ENCODE peak calls at places on chromosome 20, in seven cellular contexts. One of them, this sample, is unnamed. For H3K9me3, the result is how much of the 10 kb centered on the place peaks cover.

GRCh38 chr20:63533871-63534393 is 3.2 kb downstream of the PTK6 start:
- DNase-seq in HCT116: no peak
- DNase-seq in heart left ventricle: no peak
- DNase-seq in body of pancreas: peak
- DNase-seq in stomach: peak
- DNase-seq in transverse colon: peak
- DNase-seq in upper lobe of left lung: peak
- DNase-seq in this sample: no peak

GRCh38 chr20:38112943-38113294 is 52.2 kb downstream of the TGM2 start:
- DNase-seq in heart left ventricle: no peak
- DNase-seq in upper lobe of left lung: peak
- DNase-seq in body of pancreas: no peak
- DNase-seq in HCT116: no peak
- DNase-seq in transverse colon: no peak
- DNase-seq in stomach: no peak
- DNase-seq in this sample: no peak

GRCh38 chr20:11092151-11092550 is 418.4 kb upstream of the JAG1 start:
- DNase-seq in stomach: no peak
- DNase-seq in upper lobe of left lung: no peak
- DNase-seq in heart left ventricle: no peak
- DNase-seq in body of pancreas: no peak
- DNase-seq in transverse colon: no peak
- DNase-seq in HCT116: no peak
- DNase-seq in this sample: no peak

GRCh38 chr20:35226775-35227681 is 538 bp downstream of the MMP24 start:
- DNase-seq in body of pancreas: peak
- DNase-seq in transverse colon: peak
- DNase-seq in upper lobe of left lung: peak
- DNase-seq in heart left ventricle: peak
- DNase-seq in stomach: peak
- DNase-seq in HCT116: no peak
- DNase-seq in this sample: no peak

GRCh38 chr20:48523191-48523757 is 304.5 kb downstream of the PREX1 start:
- DNase-seq in body of pancreas: peak
- DNase-seq in stomach: no peak
- DNase-seq in transverse colon: no peak
- DNase-seq in upper lobe of left lung: no peak
- DNase-seq in HCT116: peak
- DNase-seq in heart left ventricle: no peak
- DNase-seq in this sample: no peak

GRCh38 chr20:43404880-43405279 is 52.8 kb upstream of the SRSF6 start:
- DNase-seq in upper lobe of left lung: peak
- DNase-seq in transverse colon: no peak
- DNase-seq in HCT116: peak
- DNase-seq in heart left ventricle: no peak
- DNase-seq in body of pancreas: no peak
- DNase-seq in stomach: no peak
- DNase-seq in this sample: no peak

GRCh38 chr20:23970049-23970448 is 18.5 kb downstream of the GGTLC1 start:
- DNase-seq in HCT116: no peak
- DNase-seq in transverse colon: no peak
- DNase-seq in body of pancreas: peak
- DNase-seq in upper lobe of left lung: no peak
- DNase-seq in heart left ventricle: no peak
- DNase-seq in stomach: no peak
- DNase-seq in this sample: no peak

GRCh38 chr20:57455386-57455785 is 64.2 kb downstream of the RBM38 start:
- DNase-seq in HCT116: no peak
- DNase-seq in stomach: no peak
- DNase-seq in body of pancreas: no peak
- DNase-seq in transverse colon: no peak
- DNase-seq in upper lobe of left lung: no peak
- DNase-seq in heart left ventricle: no peak
- DNase-seq in this sample: no peak

GRCh38 chr20:34062651-34063482 is 49.2 kb downstream of the EIF2S2 start:
- DNase-seq in stomach: no peak
- DNase-seq in upper lobe of left lung: no peak
- DNase-seq in HCT116: no peak
- DNase-seq in heart left ventricle: no peak
- DNase-seq in body of pancreas: no peak
- DNase-seq in transverse colon: no peak
- DNase-seq in this sample: no peak

GRCh38 chr20:12570371-12570770 is 438.4 kb upstream of the SPTLC3 start:
- DNase-seq in body of pancreas: peak
- DNase-seq in HCT116: no peak
- DNase-seq in transverse colon: no peak
- DNase-seq in stomach: no peak
- DNase-seq in upper lobe of left lung: no peak
- DNase-seq in heart left ventricle: no peak
- DNase-seq in this sample: no peak

GRCh38 chr20:38523697-38524096 is 51.1 kb downstream of the RALGAPB start:
- DNase-seq in heart left ventricle: no peak
- DNase-seq in body of pancreas: no peak
- DNase-seq in upper lobe of left lung: no peak
- DNase-seq in stomach: no peak
- DNase-seq in transverse colon: no peak
- DNase-seq in HCT116: no peak
- DNase-seq in this sample: no peak

GRCh38 chr20:41716436-41716835 is 98.3 kb upstream of the CHD6 start:
- DNase-seq in transverse colon: no peak
- DNase-seq in heart left ventricle: no peak
- DNase-seq in HCT116: no peak
- DNase-seq in upper lobe of left lung: no peak
- DNase-seq in body of pancreas: no peak
- DNase-seq in stomach: no peak
- DNase-seq in this sample: no peak

GRCh38 chr20:10634190-10634589 is 39.6 kb downstream of the JAG1 start:
- DNase-seq in upper lobe of left lung: no peak
- DNase-seq in transverse colon: no peak
- DNase-seq in heart left ventricle: no peak
- DNase-seq in HCT116: no peak
- DNase-seq in body of pancreas: no peak
- DNase-seq in stomach: no peak
- DNase-seq in this sample: no peak

GRCh38 chr20:23879811-23880374 is 345 bp upstream of the CST5 start:
- DNase-seq in body of pancreas: peak
- DNase-seq in transverse colon: no peak
- DNase-seq in stomach: no peak
- DNase-seq in upper lobe of left lung: peak
- DNase-seq in HCT116: no peak
- DNase-seq in heart left ventricle: no peak
- DNase-seq in this sample: no peak

GRCh38 chr20:64032706-64033624 is 3.0 kb upstream of the C20orf204 start:
- DNase-seq in transverse colon: no peak
- DNase-seq in heart left ventricle: no peak
- DNase-seq in body of pancreas: no peak
- DNase-seq in stomach: no peak
- DNase-seq in upper lobe of left lung: no peak
- DNase-seq in HCT116: no peak
- DNase-seq in this sample: no peak

GRCh38 chr20:38726849-38727601 is 2.7 kb downstream of the SLC32A1 start:
- DNase-seq in transverse colon: no peak
- DNase-seq in body of pancreas: peak
- DNase-seq in heart left ventricle: no peak
- DNase-seq in stomach: no peak
- DNase-seq in upper lobe of left lung: no peak
- DNase-seq in HCT116: no peak
- DNase-seq in this sample: no peak

GRCh38 chr20:52015155-52015554 is 176.4 kb downstream of the ZFP64 start:
- DNase-seq in body of pancreas: no peak
- DNase-seq in stomach: no peak
- DNase-seq in upper lobe of left lung: no peak
- DNase-seq in heart left ventricle: no peak
- DNase-seq in transverse colon: no peak
- DNase-seq in HCT116: no peak
- DNase-seq in this sample: no peak

GRCh38 chr20:48467622-48468021 is 360.2 kb downstream of the PREX1 start:
- DNase-seq in stomach: no peak
- DNase-seq in heart left ventricle: no peak
- DNase-seq in upper lobe of left lung: no peak
- DNase-seq in transverse colon: no peak
- DNase-seq in body of pancreas: no peak
- DNase-seq in HCT116: peak
- DNase-seq in this sample: no peak

GRCh38 chr20:40938020-40938419 is 90.6 kb upstream of the TOP1 start:
- DNase-seq in HCT116: no peak
- DNase-seq in upper lobe of left lung: no peak
- DNase-seq in heart left ventricle: no peak
- DNase-seq in body of pancreas: no peak
- DNase-seq in stomach: no peak
- DNase-seq in transverse colon: no peak
- DNase-seq in this sample: no peak

GRCh38 chr20:62142252-62143117 is 709 bp downstream of the PSMA7 start:
- DNase-seq in body of pancreas: peak
- DNase-seq in stomach: peak
- DNase-seq in upper lobe of left lung: no peak
- DNase-seq in heart left ventricle: no peak
- DNase-seq in transverse colon: peak
- DNase-seq in HCT116: no peak
- DNase-seq in this sample: no peak

GRCh38 chr20:62146019-62146755 is 2.6 kb downstream of the SS18L1 start:
- DNase-seq in upper lobe of left lung: no peak
- DNase-seq in stomach: no peak
- DNase-seq in transverse colon: no peak
- DNase-seq in HCT116: no peak
- DNase-seq in heart left ventricle: no peak
- DNase-seq in body of pancreas: no peak
- DNase-seq in this sample: no peak

GRCh38 chr20:62145688-62146018 is 2.1 kb downstream of the SS18L1 start:
- DNase-seq in body of pancreas: no peak
- DNase-seq in stomach: no peak
- DNase-seq in HCT116: no peak
- DNase-seq in transverse colon: no peak
- DNase-seq in heart left ventricle: no peak
- DNase-seq in upper lobe of left lung: no peak
- DNase-seq in this sample: no peak

GRCh38 chr20:62143118-62143975 is at the start of the genes PSMA7 and SS18L1:
- DNase-seq in upper lobe of left lung: peak
- DNase-seq in HCT116: peak
- DNase-seq in stomach: peak
- DNase-seq in heart left ventricle: peak
- DNase-seq in body of pancreas: peak
- DNase-seq in transverse colon: peak
- DNase-seq in this sample: peak

DNA sequence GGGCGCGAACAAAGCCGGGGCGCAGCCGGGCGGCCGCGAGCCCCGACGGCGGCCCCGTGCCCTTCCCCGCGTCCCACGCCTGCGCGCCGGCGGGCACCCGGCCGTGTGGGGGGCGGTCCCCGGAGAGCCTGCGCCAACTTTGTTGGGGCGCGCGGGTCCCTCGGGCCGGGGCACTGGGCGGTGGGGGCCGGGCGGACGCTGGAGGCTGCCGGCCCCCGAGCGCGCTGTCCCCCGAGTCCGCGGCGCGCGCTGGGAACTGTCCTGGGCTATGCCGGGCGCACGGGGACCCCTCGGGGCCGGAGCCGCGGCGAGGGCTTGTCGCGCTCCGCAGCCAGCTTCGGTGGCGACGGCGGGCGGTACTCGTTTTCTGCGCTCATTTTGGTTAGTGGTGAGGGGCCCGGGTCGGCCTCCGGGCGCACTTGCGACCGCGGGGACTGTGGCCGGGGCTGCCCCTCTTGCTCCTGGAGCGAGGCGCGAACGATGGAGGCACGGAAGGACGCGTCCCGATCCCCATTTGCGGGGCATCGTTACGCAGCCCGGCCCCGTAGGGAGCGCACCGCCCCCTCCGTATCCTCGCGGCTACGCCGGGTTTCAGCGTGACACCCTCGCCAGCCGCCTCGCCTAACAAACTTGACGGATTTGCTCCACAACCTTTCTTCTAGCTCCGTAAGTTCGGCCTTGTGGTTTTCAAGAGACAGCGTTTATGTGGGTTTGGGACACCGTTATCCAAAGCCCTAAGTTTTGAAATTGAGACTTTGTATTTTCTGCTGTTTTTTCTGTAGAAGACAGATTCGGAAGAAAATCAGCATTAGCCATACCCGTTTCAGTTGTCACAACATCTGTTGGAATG is 632 bp downstream of the SS18L1 start:
- DNase-seq in upper lobe of left lung: peak
- DNase-seq in HCT116: no peak
- DNase-seq in transverse colon: peak
- DNase-seq in heart left ventricle: peak
- DNase-seq in body of pancreas: peak
- DNase-seq in stomach: peak
- DNase-seq in this sample: peak
- TF ChIP-seq POLR2A in upper lobe of left lung: peak
- TF ChIP-seq POLR2A in HCT116: peak
- TF ChIP-seq POLR2A in transverse colon: no peak
- TF ChIP-seq POLR2A in heart left ventricle: no peak
- TF ChIP-seq POLR2A in body of pancreas: no peak
- TF ChIP-seq POLR2A in stomach: no peak
- TF ChIP-seq POLR2A in this sample: peak

GRCh38 chr20:15560936-15561531 is 1012.2 kb downstream of the KIF16B start:
- DNase-seq in HCT116: no peak
- DNase-seq in heart left ventricle: no peak
- DNase-seq in stomach: no peak
- DNase-seq in body of pancreas: no peak
- DNase-seq in upper lobe of left lung: no peak
- DNase-seq in transverse colon: no peak
- DNase-seq in this sample: no peak
- H3K9me3 ChIP-seq in HCT116: under half
- H3K9me3 ChIP-seq in heart left ventricle: under half
- H3K9me3 ChIP-seq in stomach: under half
- H3K9me3 ChIP-seq in body of pancreas: under half
- H3K9me3 ChIP-seq in upper lobe of left lung: under half
- H3K9me3 ChIP-seq in transverse colon: under half
- H3K9me3 ChIP-seq in this sample: under half

DNA sequence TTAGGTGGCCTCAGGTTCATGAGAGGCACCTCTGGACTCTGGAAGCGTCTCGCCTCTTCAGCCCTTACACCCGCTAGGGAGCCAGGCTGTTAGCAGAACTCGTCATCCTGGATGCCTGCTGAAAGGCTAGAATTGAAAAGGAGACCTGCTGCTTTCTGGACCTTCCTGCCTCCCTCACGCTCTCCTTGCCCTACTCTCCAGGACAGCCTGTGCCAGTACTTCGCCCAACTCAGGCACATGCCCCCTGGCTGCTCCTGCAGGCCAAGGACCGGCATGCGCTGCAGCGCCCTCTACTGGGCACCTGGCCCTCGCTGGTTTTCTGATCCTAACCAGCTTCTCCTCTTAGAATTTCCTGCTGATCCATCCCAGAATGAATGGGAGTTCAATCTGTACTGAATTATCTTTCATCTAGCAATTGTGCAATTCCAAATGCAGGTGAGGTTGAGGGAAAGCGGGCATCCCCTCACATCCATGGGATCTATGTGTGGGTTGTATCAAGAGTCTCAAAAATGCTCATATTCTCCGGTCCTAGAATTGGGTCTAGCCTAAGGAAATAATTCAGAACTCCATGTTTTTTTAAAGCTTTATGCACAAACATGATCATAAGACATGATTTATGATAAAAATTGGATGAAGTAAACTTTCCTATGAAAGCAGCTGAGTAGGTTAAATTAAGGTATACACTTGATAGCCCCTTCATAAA is 78.0 kb downstream of the PTPN1 start:
- DNase-seq in transverse colon: peak
- DNase-seq in upper lobe of left lung: peak
- DNase-seq in heart left ventricle: peak
- DNase-seq in body of pancreas: peak
- DNase-seq in stomach: peak
- DNase-seq in HCT116: peak
- DNase-seq in this sample: peak
- TF ChIP-seq POLR2A in transverse colon: no peak
- TF ChIP-seq POLR2A in upper lobe of left lung: no peak
- TF ChIP-seq POLR2A in heart left ventricle: no peak
- TF ChIP-seq POLR2A in body of pancreas: no peak
- TF ChIP-seq POLR2A in stomach: no peak
- TF ChIP-seq POLR2A in HCT116: no peak
- TF ChIP-seq POLR2A in this sample: no peak

GRCh38 chr20:47011984-47012383 is 117.3 kb downstream of the EYA2 start:
- DNase-seq in body of pancreas: no peak
- DNase-seq in upper lobe of left lung: no peak
- DNase-seq in transverse colon: no peak
- DNase-seq in HCT116: no peak
- DNase-seq in heart left ventricle: no peak
- DNase-seq in stomach: no peak
- DNase-seq in this sample: no peak
- H3K9me3 ChIP-seq in body of pancreas: under half
- H3K9me3 ChIP-seq in upper lobe of left lung: under half
- H3K9me3 ChIP-seq in transverse colon: under half
- H3K9me3 ChIP-seq in HCT116: under half
- H3K9me3 ChIP-seq in heart left ventricle: under half
- H3K9me3 ChIP-seq in stomach: under half
- H3K9me3 ChIP-seq in this sample: under half

This sample was measured in gastrocnemius medialis.